ENCODE peak calls at places on chromosomes 7 and 10, in seven cellular contexts. B is H9, Z is neuronal stem cell, W is IMR-90, Y is mesenchymal stem cell, K is H1, E is trophoblast cell. D is an unnamed sample. For H3K4me1, the result is how much of the 10 kb centered on the place peaks cover.

GRCh38 chr10:25113231-25114035 is 61.4 kb upstream of the GPR158 start:
- DNase-seq in K (peak), Z (peak), W (peak), Y (peak), E (peak), B (peak), D (peak)

GRCh38 chr10:124732931-124733536 is 11.1 kb downstream of the FAM53B start:
- DNase-seq in Z (no peak), Y (peak), W (peak), B (peak), E (peak), K (no peak), D (no peak)

GRCh38 chr7:25662881-25663588 is 434.7 kb upstream of the NPVF start:
- DNase-seq in E (no peak), W (no peak), K (no peak), B (no peak), Z (no peak), Y (no peak), D (no peak)

GRCh38 chr7:51298912-51299311 is 17.7 kb downstream of the COBL start:
- DNase-seq in Z (no peak), K (no peak), E (no peak), Y (no peak), W (no peak), B (no peak), D (no peak)

GRCh38 chr7:2477447-2478386 is 1.5 kb upstream of the GRIFIN start:
- DNase-seq in B (peak), W (peak), Y (peak), Z (no peak), E (no peak), K (peak), D (peak)

GRCh38 chr7:54841772-54842707 is 83.0 kb upstream of the SEC61G start:
- DNase-seq in K (no peak), Y (peak), E (no peak), B (peak), W (peak), Z (no peak), D (peak)

GRCh38 chr7:91656486-91657237 is 223.8 kb downstream of the MTERF1 start:
- DNase-seq in E (no peak), B (no peak), Z (no peak), K (no peak), W (no peak), Y (no peak), D (peak)

GRCh38 chr7:80294321-80294720 is 159.7 kb downstream of the GNAI1 start:
- DNase-seq in E (no peak), Z (no peak), B (no peak), W (peak), K (no peak), Y (peak), D (no peak)

GRCh38 chr10:71769279-71769823 is 4.0 kb downstream of the VSIR start:
- DNase-seq in K (no peak), Z (no peak), B (no peak), Y (no peak), W (peak), E (no peak), D (no peak)

GRCh38 chr10:8037199-8037801 is 17.2 kb upstream of the GATA3 start:
- DNase-seq in B (no peak), Y (no peak), W (no peak), Z (peak), K (peak), E (no peak), D (peak)

GRCh38 chr10:93758911-93759410 is 1.2 kb downstream of the LGI1 start:
- DNase-seq in Y (no peak), W (no peak), E (no peak), B (no peak), K (no peak), Z (no peak), D (no peak)

GRCh38 chr7:128027485-128027980 is 3.7 kb downstream of the LRRC4 start:
- DNase-seq in W (peak), B (no peak), Z (no peak), Y (no peak), E (no peak), K (no peak), D (no peak)

GRCh38 chr10:17665742-17666141 is 21.8 kb downstream of the STAM start:
- DNase-seq in B (no peak), W (peak), Y (peak), Z (no peak), E (peak), K (no peak), D (peak)

GRCh38 chr7:55177068-55177530 is 158.3 kb downstream of the EGFR start:
- DNase-seq in K (no peak), Z (no peak), W (no peak), B (no peak), Y (peak), E (no peak), D (no peak)

GRCh38 chr7:129498021-129498420 is 4.3 kb upstream of the SMKR1 start:
- DNase-seq in W (no peak), E (no peak), Y (no peak), B (no peak), Z (no peak), K (no peak), D (no peak)

GRCh38 chr7:101547916-101548599 is 81.0 kb downstream of the MYL10 start:
- DNase-seq in B (peak), E (no peak), K (no peak), Y (no peak), Z (no peak), W (no peak), D (no peak)

GRCh38 chr7:2248984-2249694 is 7.1 kb downstream of the NUDT1 start:
- DNase-seq in W (peak), Y (peak), Z (no peak), B (peak), E (peak), K (no peak), D (peak)

GRCh38 chr7:113179313-113179712 is 61.0 kb upstream of the SMIM30 start:
- DNase-seq in Y (no peak), B (no peak), Z (no peak), E (peak), W (peak), K (no peak), D (no peak)

GRCh38 chr10:44300666-44301649 is 83.9 kb downstream of the CXCL12 start:
- DNase-seq in B (no peak), E (peak), K (no peak), Z (no peak), Y (peak), W (peak), D (peak)

GRCh38 chr7:5343893-5344292 is 61.1 kb downstream of the SLC29A4 start:
- DNase-seq in E (no peak), K (no peak), W (no peak), Z (no peak), B (no peak), Y (no peak), D (no peak)

GRCh38 chr7:2175514-2175913 is 57.2 kb downstream of the MAD1L1 start:
- DNase-seq in B (no peak), K (no peak), W (peak), E (no peak), Z (no peak), Y (peak), D (peak)

GRCh38 chr7:83301416-83301815 is 138.7 kb upstream of the PCLO start:
- DNase-seq in K (no peak), B (no peak), Y (peak), Z (no peak), W (no peak), E (no peak), D (no peak)

GRCh38 chr10:110893559-110894179 is 21.9 kb downstream of the PDCD4 start:
- DNase-seq in B (no peak), Y (peak), Z (no peak), W (peak), K (no peak), E (no peak), D (peak)

GRCh38 chr10:11647676-11648075 is 36.2 kb upstream of the USP6NL start:
- DNase-seq in Z (no peak), Y (no peak), E (no peak), K (no peak), B (no peak), W (no peak), D (no peak)

GRCh38 chr10:61899045-61899444 is 2.5 kb upstream of the ARID5B start:
- DNase-seq in Z (no peak), B (no peak), K (no peak), Y (peak), E (no peak), W (peak), D (no peak)

GRCh38 chr7:112112822-112113255 is 93.4 kb downstream of the DOCK4 start:
- DNase-seq in W (peak), K (no peak), E (peak), Z (no peak), B (no peak), Y (peak), D (no peak)

GRCh38 chr10:132979491-132980425 is 37.4 kb upstream of the CFAP46 start:
- DNase-seq in B (no peak), Z (no peak), W (no peak), K (no peak), E (no peak), Y (no peak), D (no peak)

GRCh38 chr7:99313204-99313573 is 12.5 kb upstream of the ARPC1A start:
- DNase-seq in B (no peak), K (no peak), Y (no peak), Z (no peak), E (no peak), W (no peak), D (no peak)
- H3K4me2 ChIP-seq in B (no peak), K (no peak), Y (no peak), Z (no peak), E (no peak), W (no peak), D (no peak)

DNA sequence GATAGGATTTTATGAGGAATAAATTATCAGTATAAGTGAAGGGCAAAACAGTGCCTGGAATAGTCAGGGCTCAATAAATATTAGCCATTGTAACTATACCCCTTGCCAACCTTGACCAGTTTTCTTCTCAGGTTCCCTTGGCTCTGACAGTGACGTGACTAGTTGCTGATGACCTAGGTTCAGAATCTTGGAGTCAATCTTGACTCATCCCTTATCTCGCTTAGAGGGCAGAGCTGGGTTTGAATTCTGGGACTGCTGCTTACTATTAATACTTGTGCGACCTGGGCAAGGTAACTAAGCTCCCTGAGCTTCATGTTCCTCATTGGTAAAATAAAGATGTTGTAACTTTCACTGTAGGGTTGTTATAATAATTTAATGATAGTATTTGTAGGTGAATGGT is 9.2 kb upstream of the CAMK2G start:
- DNase-seq in B (no peak), Y (no peak), W (no peak), E (peak), Z (no peak), K (no peak), D (no peak)
- H4K8ac ChIP-seq in B (no peak), Y (no peak), W (no peak), E (no peak), Z (no peak), K (no peak), D (no peak)

GRCh38 chr7:147658392-147658791 is 932.2 kb upstream of the C7orf33 start:
- DNase-seq in W (no peak), B (no peak), K (no peak), Y (no peak), E (no peak), Z (no peak), D (no peak)
- H3K4me1 ChIP-seq in W (under half), B (under half), K (under half), Y (under half), E (under half), Z (under half), D (under half)

GRCh38 chr10:50576995-50577394 is 46.8 kb downstream of the SGMS1 start:
- DNase-seq in E (no peak), Y (no peak), W (no peak), K (no peak), B (no peak), Z (no peak), D (no peak)

GRCh38 chr10:50578949-50579348 is 44.8 kb downstream of the SGMS1 start:
- DNase-seq in Z (no peak), B (no peak), E (no peak), Y (no peak), W (no peak), K (no peak), D (no peak)

GRCh38 chr10:50576245-50576815 is 47.4 kb downstream of the SGMS1 start:
- DNase-seq in B (no peak), Z (no peak), E (no peak), K (no peak), Y (no peak), W (peak), D (no peak)

GRCh38 chr10:50579491-50580259 is 44.1 kb downstream of the SGMS1 start:
- DNase-seq in Z (no peak), W (no peak), E (no peak), K (no peak), Y (no peak), B (no peak), D (no peak)

DNA sequence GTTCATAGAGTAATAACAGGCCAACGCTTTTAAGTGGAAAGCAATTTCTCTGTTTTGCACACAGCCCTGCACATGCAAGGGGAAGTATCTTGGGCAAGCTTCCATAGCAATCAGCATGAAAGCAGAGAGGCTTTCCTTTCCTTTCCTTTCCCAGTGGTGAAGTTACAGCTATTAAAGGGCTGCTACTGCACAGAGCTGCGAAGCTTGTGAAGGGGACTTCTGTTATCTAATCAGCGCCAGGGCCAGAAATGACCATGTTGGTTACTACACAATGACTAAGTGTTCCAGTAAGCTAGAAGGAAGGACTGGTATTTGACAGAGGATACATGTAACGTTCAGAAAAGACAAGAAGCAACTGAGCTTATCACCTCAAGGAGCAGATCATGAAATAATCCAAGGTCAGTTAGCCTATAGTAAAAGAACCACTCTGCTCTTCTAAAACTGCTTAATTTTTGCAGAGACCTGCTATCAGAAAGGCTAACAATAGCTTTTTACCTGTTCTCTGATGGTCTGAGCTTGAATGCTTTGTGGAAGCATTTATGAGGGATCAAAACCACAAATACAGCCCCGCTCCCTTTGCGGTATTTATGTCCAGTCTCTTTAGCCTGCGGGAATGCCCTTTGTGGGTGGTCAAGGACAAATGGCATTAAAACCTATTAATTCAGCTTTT is 45.9 kb downstream of the SGMS1 start:
- DNase-seq in Y (peak), B (no peak), W (peak), Z (no peak), E (peak), K (no peak), D (peak)
- H3K4me2 ChIP-seq in Y (no peak), B (no peak), W (peak), Z (no peak), E (no peak), K (no peak), D (no peak)

GRCh38 chr10:91043173-91043910 is 122.5 kb upstream of the ANKRD1 start:
- DNase-seq in Z (no peak), W (peak), E (no peak), Y (peak), B (no peak), K (no peak), D (peak)
- H4K8ac ChIP-seq in Z (no peak), W (no peak), E (no peak), Y (no peak), B (no peak), K (no peak), D (no peak)

DNA sequence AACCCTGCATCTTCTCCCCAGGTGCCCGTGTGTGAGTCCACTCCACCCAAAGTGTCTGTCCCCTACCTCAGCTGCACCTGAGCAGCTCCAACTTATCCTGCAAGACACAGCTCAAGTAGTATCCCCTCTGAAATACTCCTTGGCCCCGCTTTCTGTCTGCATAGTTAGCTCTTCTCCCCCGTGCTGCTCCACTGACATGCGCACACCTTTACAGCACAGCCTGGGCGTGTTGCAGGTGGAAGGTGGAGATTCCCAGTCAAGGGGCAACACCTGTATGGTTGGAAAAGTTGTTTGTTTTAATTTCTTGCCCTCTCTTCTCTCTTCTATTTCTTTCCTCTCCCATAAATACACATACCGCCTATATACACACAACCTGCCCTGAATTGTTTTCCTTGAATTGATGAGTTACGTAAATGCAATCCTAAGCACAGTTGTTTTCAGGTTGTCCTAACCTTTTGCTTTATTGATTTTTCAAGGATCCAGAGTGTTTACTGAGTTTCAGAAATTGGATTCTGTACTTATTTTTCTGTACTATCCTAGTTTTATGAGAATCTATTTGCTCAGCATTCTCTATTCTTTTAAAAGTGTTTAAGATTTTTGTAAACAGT is 14.9 kb downstream of the MET start:
- DNase-seq in Z (no peak), Y (no peak), B (no peak), W (no peak), E (no peak), K (no peak), D (no peak)
- H3K4me1 ChIP-seq in Z (under half), Y (under half), B (under half), W (under half), E (under half), K (under half), D (under half)

DNA sequence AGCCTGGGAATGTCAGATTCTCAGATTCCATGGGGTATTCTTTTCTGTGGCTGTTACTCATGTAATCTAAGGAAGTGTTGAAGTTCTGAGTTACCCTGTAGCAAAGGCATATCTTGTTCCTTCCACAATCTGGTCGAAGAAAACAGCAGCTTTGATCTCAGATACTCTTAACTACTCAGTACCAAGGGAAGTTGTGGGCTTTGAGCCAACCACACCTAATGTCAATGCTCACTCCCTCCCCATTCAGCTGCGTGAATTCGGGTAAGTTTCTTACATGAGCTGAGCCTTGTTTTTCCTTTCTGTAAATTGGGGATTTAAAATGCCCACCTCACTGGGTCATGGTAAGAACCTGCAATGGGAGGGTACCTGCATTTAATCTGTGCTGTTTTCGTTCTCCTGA is 52.5 kb downstream of the PTPRN2 start:
- DNase-seq in Y (no peak), K (no peak), B (no peak), W (no peak), E (no peak), Z (no peak), D (no peak)
- H3K4me2 ChIP-seq in Y (no peak), K (no peak), B (no peak), W (no peak), E (no peak), Z (no peak), D (no peak)

GRCh38 chr10:131698232-131698631 is 202.6 kb upstream of the PPP2R2D start:
- DNase-seq in E (no peak), Z (no peak), K (no peak), W (no peak), B (no peak), Y (no peak), D (no peak)

GRCh38 chr10:131698986-131699385 is 201.8 kb upstream of the PPP2R2D start:
- DNase-seq in K (no peak), Z (no peak), B (no peak), W (no peak), E (no peak), Y (no peak), D (no peak)

GRCh38 chr10:131700506-131700905 is 200.3 kb upstream of the PPP2R2D start:
- DNase-seq in B (no peak), K (peak), E (no peak), Y (no peak), W (no peak), Z (no peak), D (no peak)

GRCh38 chr10:131701131-131701947 is 199.5 kb upstream of the PPP2R2D start:
- DNase-seq in Z (no peak), Y (no peak), W (no peak), K (no peak), B (peak), E (no peak), D (no peak)

DNA sequence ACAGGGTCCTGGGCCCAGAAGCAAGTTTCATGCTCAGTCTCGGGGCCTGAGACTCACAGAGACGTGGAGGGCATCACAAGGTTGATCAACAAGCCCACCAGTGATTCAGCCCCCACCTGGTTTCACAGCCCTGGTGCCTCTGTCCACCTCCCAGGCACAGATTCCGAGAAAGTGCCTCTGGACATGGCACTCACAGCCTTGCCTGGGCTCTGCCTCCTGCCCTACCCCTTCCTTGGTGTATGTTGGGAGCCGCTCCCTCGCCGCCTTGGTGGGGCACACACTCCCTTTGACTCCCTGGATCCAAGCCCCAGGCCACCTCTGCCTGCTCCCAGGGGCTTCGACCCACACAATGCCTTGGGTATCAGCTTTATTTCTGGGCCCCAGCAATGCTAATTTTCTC is 200.8 kb upstream of the PPP2R2D start:
- DNase-seq in Z (no peak), E (no peak), Y (no peak), W (no peak), B (no peak), K (no peak), D (no peak)
- H4K8ac ChIP-seq in Z (no peak), E (no peak), Y (no peak), W (no peak), B (no peak), K (no peak), D (no peak)